ENCODE peak calls at places on chromosomes 12 and 14, in four cellular contexts. Q is activated CD4-positive, alpha-beta memory T cell treated with anti-CD3 and anti-CD28 coated beads for 36 hours; K is stimulated activated CD4-positive, alpha-beta T cell treated with anti-CD3 and anti-CD28 coated beads, Interleukin-15, amount 100 ng/mL, for 1 hour; U is T-helper 2 cell. E is an unnamed sample.

GRCh38 chr14:97066068-97066899 is 269.1 kb downstream of the VRK1 start:
- DNase-seq in Q (no peak), U (no peak), K (no peak), E (no peak)

GRCh38 chr14:73743431-73743931 is 29.3 kb upstream of the PNMA1 start:
- DNase-seq in U (peak; percentile 38), K (no peak), Q (peak; percentile 78), E (peak; percentile 64)

GRCh38 chr14:70422538-70422937 is 5.6 kb upstream of the SYNJ2BP start:
- DNase-seq in U (no peak), Q (no peak), K (no peak), E (no peak)

GRCh38 chr14:80427101-80427500 is 215.8 kb upstream of the DIO2 start:
- DNase-seq in Q (no peak), U (no peak), K (no peak), E (no peak)

GRCh38 chr14:73625686-73626085 is 13.4 kb downstream of the ACOT6 start:
- DNase-seq in K (no peak), U (no peak), Q (no peak), E (no peak)

GRCh38 chr12:104567832-104568490 is 111.2 kb downstream of the CHST11 start:
- DNase-seq in U (no peak), Q (peak; percentile 26), K (no peak), E (peak; percentile 10)

GRCh38 chr14:32560213-32560857 is 231.2 kb downstream of the AKAP6 start:
- DNase-seq in Q (peak; percentile 40), U (no peak), K (no peak), E (no peak)

GRCh38 chr12:89574736-89575208 is 48.9 kb upstream of the POC1B start:
- DNase-seq in K (no peak), U (no peak), Q (no peak), E (no peak)

GRCh38 chr14:95652690-95653089 is 33.5 kb upstream of the TCL1B start:
- DNase-seq in U (no peak), K (no peak), Q (no peak), E (no peak)

GRCh38 chr12:41566703-41567102 is 378.6 kb downstream of the PDZRN4 start:
- DNase-seq in U (no peak), K (no peak), Q (no peak), E (no peak)

GRCh38 chr14:36373982-36374673 is 53.7 kb upstream of the MBIP start:
- DNase-seq in K (peak; percentile 23), Q (peak; percentile 80), U (peak; percentile 62), E (peak; percentile 2)

GRCh38 chr14:33408291-33408690 is 469.6 kb downstream of the NPAS3 start:
- DNase-seq in U (no peak), K (no peak), Q (no peak), E (no peak)

E was measured in immature natural killer cell.